ENCODE peak calls at places on chromosomes 6 and 20, in seven cellular contexts. M is NCI-H1436, V is H1, Y is AG08396, O is endothelial cell, Q is hippocampal formation, P is T47D. L is an unnamed sample.

GRCh38 chr6:16683524-16684194 is 77.6 kb downstream of the ATXN1 start:
- DNase-seq in Q (no peak), O (no peak), V (no peak), Y (peak), M (no peak), P (peak), L (no peak)

GRCh38 chr6:3386374-3386857 is 70.4 kb downstream of the SLC22A23 start:
- DNase-seq in Q (peak), Y (no peak), O (no peak), V (no peak), M (no peak), P (no peak), L (no peak)

GRCh38 chr20:37954626-37955025 is 51.7 kb downstream of the VSTM2L start:
- DNase-seq in O (no peak), V (no peak), Y (no peak), M (no peak), P (no peak), Q (no peak), L (peak)

GRCh38 chr20:9253140-9253539 is 184.3 kb downstream of the PLCB4 start:
- DNase-seq in P (peak), Q (no peak), O (no peak), Y (no peak), M (no peak), V (no peak), L (no peak)

GRCh38 chr20:43844778-43845614 is 69.7 kb upstream of the TOX2 start:
- DNase-seq in Y (peak), Q (no peak), V (no peak), M (no peak), O (no peak), P (peak), L (peak)

GRCh38 chr20:62880935-62881661 is 19.5 kb upstream of the TCFL5 start:
- DNase-seq in Q (no peak), P (no peak), O (no peak), V (no peak), Y (no peak), M (no peak), L (no peak)

GRCh38 chr6:35724471-35724870 is 12.4 kb upstream of the ARMC12 start:
- DNase-seq in O (no peak), Y (no peak), Q (no peak), V (no peak), M (no peak), P (no peak), L (no peak)

GRCh38 chr6:6328451-6328850 is 8.0 kb upstream of the F13A1 start:
- DNase-seq in Y (no peak), Q (no peak), O (no peak), P (no peak), M (no peak), V (no peak), L (no peak)

GRCh38 chr6:127022297-127022696 is 96.2 kb upstream of the RSPO3 start:
- DNase-seq in P (no peak), Y (peak), O (no peak), V (no peak), Q (no peak), M (no peak), L (no peak)

GRCh38 chr20:63657260-63657936 is 714 bp upstream of the RTEL1 start:
- DNase-seq in Y (peak), V (no peak), P (no peak), O (no peak), Q (no peak), M (no peak), L (no peak)

GRCh38 chr6:36368921-36369880 is 18.3 kb downstream of the ETV7 start:
- DNase-seq in O (no peak), Y (peak), M (peak), P (peak), V (no peak), Q (no peak), L (no peak)

GRCh38 chr6:7246401-7247178 is 66.4 kb downstream of the SSR1 start:
- DNase-seq in Q (no peak), Y (no peak), O (no peak), M (no peak), P (no peak), V (no peak), L (no peak)

GRCh38 chr20:36501367-36502006 is 39.8 kb upstream of the MYL9 start:
- DNase-seq in Q (no peak), O (no peak), M (no peak), P (no peak), Y (no peak), V (no peak), L (no peak)